ENCODE peak calls at places on chromosomes 13 and 19, in six cellular contexts. T, O, C, X, Y and D are unnamed samples.
A peak's percentile ranks its signal among the peaks of the same experiment; 100 is the strongest.

GRCh38 chr13:45833663-45834062 is 17.9 kb downstream of the SIAH3 start:
- DNase-seq in X (no peak), Y (peak; percentile 71), O (no peak), T (no peak), C (no peak), D (no peak)

GRCh38 chr13:35514801-35515502 is 38.5 kb upstream of the MAB21L1 start:
- DNase-seq in O (no peak), Y (no peak), T (no peak), C (no peak), X (no peak), D (no peak)

GRCh38 chr19:49468746-49469447 is 5.1 kb upstream of the FLT3LG start:
- DNase-seq in O (peak; percentile 93), C (no peak), Y (peak; percentile 76), X (peak; percentile 82), T (peak; percentile 67), D (peak; percentile 39)

GRCh38 chr19:8163781-8164180 is 14.4 kb upstream of the FBN3 start:
- DNase-seq in T (no peak), X (no peak), Y (no peak), O (no peak), C (no peak), D (no peak)

GRCh38 chr19:10419646-10420443 is 493 bp upstream of the PDE4A start:
- DNase-seq in C (peak; percentile 60), X (peak; percentile 62), Y (no peak), O (peak; percentile 43), T (no peak), D (peak; percentile 95)

GRCh38 chr13:35549481-35549880 is 73.0 kb upstream of the MAB21L1 start:
- DNase-seq in O (no peak), C (peak; percentile 4), Y (no peak), T (no peak), X (no peak), D (no peak)

GRCh38 chr19:3365447-3366103 is 808 bp upstream of the NFIC start:
- DNase-seq in O (no peak), X (no peak), T (peak; percentile 62), Y (peak; percentile 78), C (peak; percentile 77), D (peak; percentile 89)

GRCh38 chr13:73340069-73340468 is 281.3 kb downstream of the KLF5 start:
- DNase-seq in X (no peak), Y (no peak), T (no peak), O (no peak), C (no peak), D (no peak)

GRCh38 chr19:4971424-4971793 is 2.5 kb downstream of the KDM4B start:
- DNase-seq in O (no peak), C (peak; percentile 65), T (peak; percentile 76), X (peak; percentile 57), Y (no peak), D (peak; percentile 80)

GRCh38 chr13:51856027-51856736 is 5.6 kb upstream of the CCDC70 start:
- DNase-seq in C (no peak), X (no peak), Y (no peak), O (no peak), T (peak; percentile 70), D (no peak)

GRCh38 chr19:46787331-46788100 is 878 bp downstream of the SLC1A5 start:
- DNase-seq in O (no peak), X (peak; percentile 62), C (peak; percentile 74), Y (peak; percentile 75), T (peak; percentile 75), D (peak; percentile 44)

GRCh38 chr13:34349091-34349722 is 531.3 kb downstream of the RFC3 start:
- DNase-seq in T (peak; percentile 35), O (no peak), X (no peak), C (peak; percentile 68), Y (peak; percentile 52), D (no peak)

GRCh38 chr13:41654800-41655199 is 197.4 kb downstream of the RGCC start:
- DNase-seq in Y (no peak), X (no peak), C (no peak), T (no peak), O (no peak), D (no peak)

GRCh38 chr19:33390908-33391630 is 17.6 kb downstream of the CEBPG start:
- DNase-seq in Y (no peak), X (no peak), O (no peak), T (no peak), C (no peak), D (no peak)

GRCh38 chr19:13610042-13610691 is 103.9 kb upstream of the CACNA1A start:
- DNase-seq in X (peak; percentile 3), Y (no peak), C (no peak), T (no peak), O (no peak), D (peak; percentile 89)

GRCh38 chr19:5827891-5828660 is 11.4 kb downstream of the FUT6 start:
- DNase-seq in T (peak; percentile 94), O (peak; percentile 81), X (peak; percentile 97), C (peak; percentile 95), Y (peak; percentile 79), D (peak; percentile 97)

GRCh38 chr19:4267101-4267900 is 11.8 kb upstream of the SHD start:
- DNase-seq in T (peak; percentile 67), Y (peak; percentile 53), X (peak; percentile 76), C (peak; percentile 62), O (peak; percentile 16), D (peak; percentile 72)

GRCh38 chr19:16894080-16894479 is 5.3 kb downstream of the F2RL3 start:
- DNase-seq in X (no peak), C (no peak), T (no peak), Y (no peak), O (no peak), D (no peak)

GRCh38 chr19:46861691-46862503 is 1.1 kb downstream of the ARHGAP35 start:
- DNase-seq in C (no peak), X (peak; percentile 10), T (peak; percentile 53), Y (no peak), O (no peak), D (peak; percentile 21)